ENCODE peak calls at places on chromosomes 1 and 21, in seven cellular contexts. One of them, this sample, is unnamed.

GRCh38 chr1:223074901-223075300 is 68.1 kb downstream of the TLR5 start:
- DNase-seq in GM19239: no peak
- DNase-seq in lower lobe of right lung: no peak
- DNase-seq in SJSA1: no peak
- DNase-seq in uterus: no peak
- DNase-seq in C1 segment of cervical spinal cord: no peak
- DNase-seq in AG10803: no peak
- DNase-seq in this sample: peak

GRCh38 chr1:37676281-37677243 is 15.8 kb upstream of the CDCA8 start:
- DNase-seq in GM19239: peak
- DNase-seq in lower lobe of right lung: no peak
- DNase-seq in SJSA1: no peak
- DNase-seq in uterus: peak
- DNase-seq in C1 segment of cervical spinal cord: no peak
- DNase-seq in AG10803: peak
- DNase-seq in this sample: no peak

GRCh38 chr1:238061967-238062613 is 171.4 kb upstream of the ZP4 start:
- DNase-seq in GM19239: no peak
- DNase-seq in lower lobe of right lung: no peak
- DNase-seq in SJSA1: no peak
- DNase-seq in uterus: no peak
- DNase-seq in C1 segment of cervical spinal cord: no peak
- DNase-seq in AG10803: no peak
- DNase-seq in this sample: no peak

GRCh38 chr1:6625579-6626149 is 996 bp downstream of the THAP3 start:
- DNase-seq in GM19239: no peak
- DNase-seq in lower lobe of right lung: no peak
- DNase-seq in SJSA1: no peak
- DNase-seq in uterus: no peak
- DNase-seq in C1 segment of cervical spinal cord: no peak
- DNase-seq in AG10803: peak
- DNase-seq in this sample: peak

GRCh38 chr1:44714944-44715571 is 15.9 kb downstream of the RNU5D-1 start:
- DNase-seq in GM19239: no peak
- DNase-seq in lower lobe of right lung: peak
- DNase-seq in SJSA1: peak
- DNase-seq in uterus: peak
- DNase-seq in C1 segment of cervical spinal cord: peak
- DNase-seq in AG10803: peak
- DNase-seq in this sample: peak

GRCh38 chr1:110106013-110106941 is 6.0 kb upstream of the UBL4B start:
- DNase-seq in GM19239: peak
- DNase-seq in lower lobe of right lung: peak
- DNase-seq in SJSA1: peak
- DNase-seq in uterus: peak
- DNase-seq in C1 segment of cervical spinal cord: no peak
- DNase-seq in AG10803: peak
- DNase-seq in this sample: peak

GRCh38 chr1:112110031-112110430 is 120.6 kb upstream of the KCND3 start:
- DNase-seq in GM19239: no peak
- DNase-seq in lower lobe of right lung: no peak
- DNase-seq in SJSA1: no peak
- DNase-seq in uterus: peak
- DNase-seq in C1 segment of cervical spinal cord: no peak
- DNase-seq in AG10803: no peak
- DNase-seq in this sample: no peak

GRCh38 chr1:6580588-6581270 is 935 bp downstream of the ZBTB48 start:
- DNase-seq in GM19239: no peak
- DNase-seq in lower lobe of right lung: peak
- DNase-seq in SJSA1: no peak
- DNase-seq in uterus: no peak
- DNase-seq in C1 segment of cervical spinal cord: no peak
- DNase-seq in AG10803: no peak
- DNase-seq in this sample: no peak

GRCh38 chr1:203325004-203325417 is 19.7 kb downstream of the BTG2 start:
- DNase-seq in GM19239: peak
- DNase-seq in lower lobe of right lung: no peak
- DNase-seq in SJSA1: no peak
- DNase-seq in uterus: no peak
- DNase-seq in C1 segment of cervical spinal cord: no peak
- DNase-seq in AG10803: no peak
- DNase-seq in this sample: no peak

GRCh38 chr1:84539972-84540371 is 33.6 kb upstream of the GNG5 start:
- DNase-seq in GM19239: no peak
- DNase-seq in lower lobe of right lung: no peak
- DNase-seq in SJSA1: no peak
- DNase-seq in uterus: no peak
- DNase-seq in C1 segment of cervical spinal cord: no peak
- DNase-seq in AG10803: no peak
- DNase-seq in this sample: no peak

GRCh38 chr1:913491-914252 is 10.1 kb upstream of the SAMD11 start:
- DNase-seq in GM19239: no peak
- DNase-seq in lower lobe of right lung: peak
- DNase-seq in SJSA1: no peak
- DNase-seq in uterus: peak
- DNase-seq in C1 segment of cervical spinal cord: no peak
- DNase-seq in AG10803: no peak
- DNase-seq in this sample: no peak

GRCh38 chr1:113874017-113874879 is 2.7 kb upstream of the PTPN22 start:
- DNase-seq in GM19239: no peak
- DNase-seq in lower lobe of right lung: no peak
- DNase-seq in SJSA1: no peak
- DNase-seq in uterus: no peak
- DNase-seq in C1 segment of cervical spinal cord: no peak
- DNase-seq in AG10803: peak
- DNase-seq in this sample: no peak

GRCh38 chr1:18417317-18418269 is 63.1 kb upstream of the KLHDC7A start:
- DNase-seq in GM19239: no peak
- DNase-seq in lower lobe of right lung: no peak
- DNase-seq in SJSA1: no peak
- DNase-seq in uterus: no peak
- DNase-seq in C1 segment of cervical spinal cord: no peak
- DNase-seq in AG10803: no peak
- DNase-seq in this sample: no peak

GRCh38 chr1:167447521-167448136 is 70.7 kb downstream of the CD247 start:
- DNase-seq in GM19239: no peak
- DNase-seq in lower lobe of right lung: peak
- DNase-seq in SJSA1: no peak
- DNase-seq in uterus: peak
- DNase-seq in C1 segment of cervical spinal cord: no peak
- DNase-seq in AG10803: no peak
- DNase-seq in this sample: no peak

GRCh38 chr1:205456868-205457724 is 1.3 kb upstream of the BLACAT1 start:
- DNase-seq in GM19239: no peak
- DNase-seq in lower lobe of right lung: no peak
- DNase-seq in SJSA1: no peak
- DNase-seq in uterus: no peak
- DNase-seq in C1 segment of cervical spinal cord: no peak
- DNase-seq in AG10803: no peak
- DNase-seq in this sample: no peak

GRCh38 chr21:45695086-45695485 is 51.6 kb downstream of the PCBP3 start:
- DNase-seq in GM19239: no peak
- DNase-seq in lower lobe of right lung: no peak
- DNase-seq in SJSA1: no peak
- DNase-seq in uterus: no peak
- DNase-seq in C1 segment of cervical spinal cord: no peak
- DNase-seq in AG10803: no peak
- DNase-seq in this sample: no peak

GRCh38 chr1:72284398-72285073 is 2.2 kb upstream of the NEGR1 start:
- DNase-seq in GM19239: peak
- DNase-seq in lower lobe of right lung: peak
- DNase-seq in SJSA1: peak
- DNase-seq in uterus: peak
- DNase-seq in C1 segment of cervical spinal cord: no peak
- DNase-seq in AG10803: peak
- DNase-seq in this sample: peak

This sample was measured in myocyte.